ENCODE peak calls at places on chromosomes 11 and 22, in six cellular contexts. F is neuronal stem cell, O is H9, P is mesenchymal stem cell, K is IMR-90, R is H1. J is an unnamed sample.

GRCh38 chr22:47157093-47157420 is 394.6 kb downstream of the TBC1D22A start:
- DNase-seq in K (no peak), P (no peak), F (no peak), O (no peak), R (no peak), J (no peak)

GRCh38 chr22:37906364-37907008 is 389 bp downstream of the MICALL1 start:
- DNase-seq in R (peak; percentile 61), F (no peak), O (no peak), K (no peak), P (peak; percentile 15), J (no peak)

GRCh38 chr11:102680945-102681344 is 24.6 kb downstream of the MMP27 start:
- DNase-seq in K (no peak), F (no peak), R (no peak), O (no peak), P (peak; percentile 8), J (peak; percentile 33)

GRCh38 chr11:12042215-12042676 is 33.8 kb upstream of the DKK3 start:
- DNase-seq in P (peak; percentile 98), K (peak; percentile 99), O (no peak), F (no peak), R (no peak), J (peak; percentile 79)

GRCh38 chr22:35664955-35665577 is 16.8 kb downstream of the APOL6 start:
- DNase-seq in O (no peak), P (no peak), F (no peak), R (no peak), K (no peak), J (peak; percentile 72)

GRCh38 chr22:37433786-37434185 is 6.5 kb upstream of the ELFN2 start:
- DNase-seq in P (no peak), R (no peak), O (no peak), K (no peak), F (no peak), J (no peak)

GRCh38 chr22:30547188-30547587 is 647 bp upstream of the SEC14L6 start:
- DNase-seq in F (no peak), O (no peak), R (no peak), K (no peak), P (no peak), J (no peak)

GRCh38 chr11:14566331-14567063 is 46.3 kb upstream of the PSMA1 start:
- DNase-seq in K (no peak), F (no peak), R (no peak), O (no peak), P (no peak), J (no peak)

GRCh38 chr22:42959472-42960145 is 55.3 kb downstream of the PACSIN2 start:
- DNase-seq in R (no peak), O (no peak), P (peak; percentile 92), K (peak; percentile 88), F (no peak), J (peak; percentile 87)

GRCh38 chr11:122085264-122085663 is 30.8 kb downstream of the BLID start:
- DNase-seq in O (no peak), P (peak; percentile 93), R (no peak), K (peak; percentile 95), F (no peak), J (no peak)

GRCh38 chr11:7512525-7513209 is 1.1 kb upstream of the PPFIBP2 start:
- DNase-seq in P (peak; percentile 56), F (no peak), K (no peak), O (no peak), R (no peak), J (no peak)

GRCh38 chr22:24379536-24379935 is 47.9 kb upstream of the ADORA2A start:
- DNase-seq in O (no peak), K (peak; percentile 56), P (no peak), F (no peak), R (no peak), J (no peak)

GRCh38 chr11:81892770-81893635 is 840.7 kb downstream of the FAM181B start:
- DNase-seq in R (no peak), P (no peak), K (no peak), O (no peak), F (no peak), J (no peak)

GRCh38 chr11:8831861-8832260 is 79.1 kb upstream of the AKIP1 start:
- DNase-seq in O (no peak), R (no peak), F (no peak), K (no peak), P (no peak), J (no peak)

GRCh38 chr11:17760102-17761029 is 25.8 kb downstream of the KCNC1 start:
- DNase-seq in K (peak; percentile 39), F (peak; percentile 63), O (peak; percentile 92), P (peak; percentile 41), R (peak; percentile 84), J (peak; percentile 70)

GRCh38 chr11:612201-612960 is 3.4 kb downstream of the IRF7 start:
- DNase-seq in F (no peak), O (peak; percentile 68), P (peak; percentile 43), K (peak; percentile 22), R (no peak), J (peak; percentile 48)

GRCh38 chr11:130249371-130249770 is 65.3 kb downstream of the ZBTB44 start:
- DNase-seq in P (no peak), R (no peak), F (no peak), K (no peak), O (no peak), J (no peak)

GRCh38 chr11:47518212-47518959 is 34.5 kb downstream of the CELF1 start:
- DNase-seq in F (no peak), O (no peak), P (no peak), R (no peak), K (no peak), J (no peak)

GRCh38 chr22:32700186-32700882 is 101.2 kb upstream of the TIMP3 start:
- DNase-seq in P (peak; percentile 75), F (no peak), R (no peak), K (peak; percentile 58), O (no peak), J (peak; percentile 35)

GRCh38 chr11:98062714-98063113 is 958.0 kb upstream of the CNTN5 start:
- DNase-seq in F (no peak), O (no peak), R (no peak), P (no peak), K (no peak), J (no peak)

GRCh38 chr11:135075740-135076139 is 663.7 kb upstream of the B3GAT1 start:
- DNase-seq in R (peak; percentile 98), P (peak; percentile 32), O (peak; percentile 89), K (peak; percentile 5), F (no peak), J (peak; percentile 99)

GRCh38 chr11:67177399-67178281 is 58.6 kb downstream of the KDM2A start:
- DNase-seq in K (peak; percentile 13), F (no peak), P (no peak), R (no peak), O (no peak), J (no peak)
- H3K14ac ChIP-seq in K (peak overlapping the region; percentile 90), F (no peak overlapping the region), P (no peak overlapping the region), R (no peak overlapping the region), O (no peak overlapping the region), J (no peak overlapping the region)

GRCh38 chr11:23586188-23586587 is 725.9 kb upstream of the CCDC179 start:
- DNase-seq in O (no peak), F (no peak), K (peak; percentile 10), R (no peak), P (no peak), J (no peak)
- H3K14ac ChIP-seq in O (no peak overlapping the region), F (no peak overlapping the region), K (no peak overlapping the region), R (no peak overlapping the region), P (no peak overlapping the region), J (no peak overlapping the region)

GRCh38 chr11:110960167-110960566 is 247.9 kb upstream of the ARHGAP20 start:
- DNase-seq in P (no peak), O (no peak), F (no peak), R (no peak), K (no peak), J (no peak)
- H3K14ac ChIP-seq in P (no peak overlapping the region), O (no peak overlapping the region), F (no peak overlapping the region), R (no peak overlapping the region), K (no peak overlapping the region), J (no peak overlapping the region)

GRCh38 chr11:4577761-4578160 is 3.8 kb upstream of the OR52I2 start:
- DNase-seq in F (no peak), R (no peak), P (no peak), O (no peak), K (no peak), J (no peak)

GRCh38 chr11:4576880-4577279 is 4.7 kb upstream of the OR52I2 start:
- DNase-seq in R (no peak), F (no peak), O (no peak), P (no peak), K (no peak), J (no peak)

GRCh38 chr11:4578624-4579023 is 2.9 kb upstream of the OR52I2 start:
- DNase-seq in K (no peak), P (no peak), F (no peak), R (no peak), O (no peak), J (no peak)

GRCh38 chr11:4580124-4580523 is 1.4 kb upstream of the OR52I2 start:
- DNase-seq in R (no peak), K (no peak), P (no peak), F (no peak), O (no peak), J (no peak)

DNA sequence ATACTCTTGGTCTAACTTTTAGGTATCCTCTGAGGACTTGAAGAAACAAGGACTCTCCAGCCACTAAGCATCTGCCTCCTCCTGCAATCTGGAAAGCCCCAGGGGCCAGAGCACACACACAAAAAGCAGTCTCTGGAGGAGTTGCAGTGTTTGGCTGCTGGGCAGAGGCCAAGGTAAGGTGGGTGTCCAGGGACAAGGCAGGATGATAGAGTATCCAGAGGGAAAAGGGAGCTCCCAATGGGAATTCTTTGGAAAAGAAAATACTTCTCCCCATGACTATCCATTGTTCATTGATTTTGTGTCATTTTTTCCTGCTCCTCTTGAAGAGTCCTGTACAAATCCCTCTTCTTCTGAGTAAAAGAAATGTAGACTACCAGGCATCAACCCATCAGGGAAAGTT is at the start of gene OR52I2:
- DNase-seq in P (no peak), K (no peak), F (no peak), O (no peak), R (no peak), J (no peak)
- H3K14ac ChIP-seq in P (no peak within 1 kb of the TSS), K (no peak within 1 kb of the TSS), F (no peak within 1 kb of the TSS), O (no peak within 1 kb of the TSS), R (no peak within 1 kb of the TSS), J (no peak within 1 kb of the TSS)

DNA sequence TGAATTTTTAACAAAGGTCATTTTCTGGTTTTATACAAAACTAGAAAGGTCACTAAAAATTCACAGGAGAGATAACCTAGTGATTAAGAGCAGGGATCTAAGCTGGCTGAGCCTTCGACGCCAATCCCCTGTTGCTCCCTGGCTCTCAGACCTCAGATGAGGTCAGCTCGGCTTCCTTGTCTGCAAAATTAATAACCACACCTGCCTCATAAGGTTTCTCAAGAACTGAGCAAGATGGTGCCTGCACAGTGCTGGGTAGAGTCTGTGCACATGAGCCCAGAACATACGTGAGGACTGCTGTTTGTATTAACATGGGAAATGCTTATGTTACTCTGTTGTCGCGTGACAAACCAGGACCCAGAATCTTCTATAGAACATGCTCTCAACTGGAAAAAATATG is 24.4 kb upstream of the CD5 start:
- DNase-seq in F (no peak), P (no peak), K (no peak), O (no peak), R (no peak), J (no peak)
- H3K14ac ChIP-seq in F (no peak overlapping the region), P (no peak overlapping the region), K (no peak overlapping the region), O (peak overlapping the region; percentile 75), R (no peak overlapping the region), J (no peak overlapping the region)